ENCODE peak calls at places on chromosomes 5 and 9, in six cellular contexts. C, R, K, U, O and B are unnamed samples.

GRCh38 chr5:178547753-178548415 is 42.3 kb downstream of the COL23A1 start:
- DNase-seq in C (peak; percentile 52), K (no peak), U (no peak), O (no peak), R (no peak), B (no peak)

GRCh38 chr9:30329441-30329840 is 2055.0 kb upstream of the ACO1 start:
- DNase-seq in C (no peak), O (no peak), R (no peak), K (no peak), U (no peak), B (no peak)

GRCh38 chr9:137454506-137455360 is 4.4 kb downstream of the NSMF start:
- DNase-seq in U (peak; percentile 73), O (no peak), R (no peak), C (peak; percentile 81), K (no peak), B (no peak)

GRCh38 chr5:127615916-127616315 is 33.0 kb upstream of the CTXN3 start:
- DNase-seq in O (no peak), R (no peak), C (no peak), U (no peak), K (no peak), B (no peak)

GRCh38 chr5:3642231-3642630 is 46.6 kb downstream of the IRX1 start:
- DNase-seq in U (no peak), R (no peak), C (no peak), O (no peak), K (no peak), B (no peak)

GRCh38 chr9:94767331-94768099 is 41.0 kb downstream of the AOPEP start:
- DNase-seq in K (no peak), U (no peak), O (no peak), C (no peak), R (no peak), B (no peak)

GRCh38 chr5:141940695-141941271 is 17.1 kb downstream of the DELE1 start:
- DNase-seq in C (no peak), R (no peak), K (no peak), O (no peak), U (no peak), B (no peak)

GRCh38 chr9:112569186-112569585 is 82.6 kb downstream of the KIAA1958 start:
- DNase-seq in U (no peak), C (no peak), K (no peak), R (no peak), O (no peak), B (no peak)

GRCh38 chr5:10046681-10047080 is 203.0 kb downstream of the ATPSCKMT start:
- DNase-seq in U (no peak), O (no peak), R (no peak), C (no peak), K (no peak), B (no peak)

GRCh38 chr9:95722141-95722540 is 153.3 kb upstream of the ERCC6L2 start:
- DNase-seq in O (no peak), U (peak; percentile 28), C (no peak), R (no peak), K (no peak), B (no peak)

GRCh38 chr9:69806642-69807041 is 14.0 kb upstream of the CFAP95 start:
- DNase-seq in O (no peak), K (no peak), R (no peak), C (no peak), U (peak; percentile 41), B (no peak)

GRCh38 chr5:149456597-149457392 is 77.7 kb upstream of the IL17B start:
- DNase-seq in K (no peak), R (no peak), U (no peak), C (no peak), O (no peak), B (no peak)

DNA sequence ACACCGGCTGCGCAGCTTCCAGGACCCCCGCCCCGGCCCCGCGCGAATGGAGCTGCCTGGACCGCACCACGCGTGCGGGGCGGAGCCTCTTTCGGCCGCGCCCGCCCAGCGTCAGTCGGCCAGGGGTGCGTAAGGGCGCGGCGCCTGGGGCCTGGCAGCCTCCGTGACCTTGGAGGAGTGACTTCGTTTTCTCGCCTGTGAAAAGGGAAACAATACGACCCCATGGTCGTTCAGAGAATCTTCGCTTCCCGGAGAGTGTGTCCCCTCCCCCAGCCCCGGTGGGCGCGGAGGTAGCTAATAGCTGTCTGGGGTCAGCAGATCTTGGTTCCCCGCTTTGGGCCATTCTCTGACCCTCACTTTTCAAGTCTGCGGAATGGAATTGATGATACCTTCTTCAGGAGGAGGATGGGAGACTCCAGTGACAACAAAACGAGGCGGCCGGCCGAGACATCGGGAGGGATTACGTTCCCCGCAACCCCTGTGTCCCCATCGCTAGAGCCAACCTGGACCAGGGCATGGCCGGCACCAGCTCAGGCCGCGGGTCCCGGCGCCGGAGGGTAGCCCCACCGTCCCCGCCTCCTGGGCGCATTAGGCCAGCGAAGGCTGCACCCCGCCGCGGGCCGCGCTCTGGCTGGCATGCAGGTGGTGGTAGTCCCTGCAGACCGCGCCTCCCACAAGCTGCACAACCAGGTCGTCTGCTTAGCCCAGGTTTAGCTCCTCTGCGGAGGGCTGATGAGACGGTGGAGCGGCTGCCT is 5.5 kb upstream of the CDHR2 start:
- DNase-seq in C (peak; percentile 84), R (peak; percentile 72), K (no peak), U (peak; percentile 88), O (no peak), B (peak; percentile 69)
- TF ChIP-seq POLR2A in C (no peak), R (peak; percentile 40), K (peak; percentile 65), U (peak; percentile 88), O (peak; percentile 66), B (no peak)

GRCh38 chr5:150580917-150581316 is 59.5 kb upstream of the SYNPO start:
- DNase-seq in K (no peak), R (no peak), C (peak; percentile 4), O (no peak), U (no peak), B (no peak)

GRCh38 chr5:150579462-150580400 is 60.7 kb upstream of the SYNPO start:
- DNase-seq in O (no peak), K (no peak), C (peak; percentile 52), R (no peak), U (peak; percentile 39), B (no peak)

GRCh38 chr5:150584561-150585335 is 55.7 kb upstream of the SYNPO start:
- DNase-seq in U (peak; percentile 73), K (no peak), C (peak; percentile 41), O (no peak), R (no peak), B (no peak)

GRCh38 chr5:150583541-150584225 is 56.8 kb upstream of the SYNPO start:
- DNase-seq in O (no peak), U (no peak), R (no peak), K (no peak), C (peak; percentile 52), B (no peak)

GRCh38 chr5:150582281-150582791 is 58.1 kb upstream of the SYNPO start:
- DNase-seq in K (no peak), C (peak; percentile 86), U (peak; percentile 80), R (no peak), O (no peak), B (no peak)
- TF ChIP-seq POLR2AphosphoS5 in K (no peak), C (no peak), U (peak; percentile 32), R (no peak), O (no peak), B (no peak)

DNA sequence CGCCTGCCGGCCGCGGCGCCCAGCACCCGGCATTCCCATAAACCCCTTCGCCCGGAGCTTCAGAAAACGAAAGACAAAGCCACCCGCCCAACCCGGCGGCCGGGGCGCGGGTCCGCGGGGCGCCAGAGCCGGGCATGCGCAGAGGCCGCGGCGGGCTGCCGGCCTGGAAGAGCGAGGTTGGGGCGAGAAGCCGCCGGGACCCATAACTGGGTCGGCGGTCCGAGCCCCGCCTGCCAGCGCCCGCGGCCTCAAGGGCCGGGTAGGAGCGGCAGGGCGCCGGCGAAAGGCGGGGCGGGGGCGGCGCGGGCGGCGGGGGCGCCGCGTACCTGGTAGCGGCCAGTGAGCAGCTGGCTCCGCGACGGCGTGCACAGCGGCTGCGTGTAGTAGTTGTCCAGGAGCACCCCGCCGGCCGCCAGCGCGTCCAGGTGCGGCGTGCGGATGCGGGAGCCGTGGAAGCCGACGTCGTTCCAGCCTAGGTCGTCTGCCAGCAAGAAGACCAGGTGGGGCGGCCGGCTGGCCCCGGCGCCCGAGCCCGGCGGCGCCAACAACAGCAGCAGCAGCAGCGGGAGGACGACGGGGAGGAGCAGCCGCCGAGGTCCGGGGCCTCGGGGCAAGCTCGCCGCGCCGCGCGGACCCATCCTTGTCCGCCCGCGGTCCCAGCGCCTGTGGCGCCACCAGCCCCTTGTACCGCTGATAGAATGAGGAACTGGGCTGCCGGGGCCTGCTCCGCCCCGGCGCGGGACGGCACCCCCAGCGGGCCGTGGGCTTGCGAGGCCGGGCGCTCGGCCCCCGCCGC is at the start of gene ARSB:
- DNase-seq in K (peak; percentile 73), R (peak; percentile 90), O (peak; percentile 48), U (peak; percentile 91), C (peak; percentile 93), B (peak; percentile 76)
- TF ChIP-seq POLR2A in K (peak; percentile 65), R (no peak), O (peak; percentile 70), U (peak; percentile 38), C (no peak), B (no peak)

GRCh38 chr9:35688558-35689350 is 971 bp downstream of the TPM2 start:
- DNase-seq in C (no peak), R (no peak), K (no peak), O (peak; percentile 33), U (no peak), B (no peak)
- TF ChIP-seq POLR2AphosphoS5 in C (no peak), R (no peak), K (no peak), O (peak; percentile 78), U (no peak), B (no peak)

GRCh38 chr9:127803507-127804352 is 1.0 kb downstream of the FPGS start:
- DNase-seq in U (peak; percentile 47), R (peak; percentile 70), O (no peak), C (peak; percentile 71), K (no peak), B (no peak)

GRCh38 chr9:127806871-127807270 is 4.2 kb downstream of the FPGS start:
- DNase-seq in U (no peak), O (no peak), R (no peak), C (no peak), K (no peak), B (no peak)

GRCh38 chr9:127801955-127802575 is 617 bp upstream of the FPGS start:
- DNase-seq in K (no peak), U (no peak), C (no peak), O (no peak), R (no peak), B (no peak)

GRCh38 chr9:127805620-127806019 is 2.9 kb downstream of the FPGS start:
- DNase-seq in U (peak; percentile 54), C (no peak), O (peak; percentile 47), R (no peak), K (no peak), B (no peak)

DNA sequence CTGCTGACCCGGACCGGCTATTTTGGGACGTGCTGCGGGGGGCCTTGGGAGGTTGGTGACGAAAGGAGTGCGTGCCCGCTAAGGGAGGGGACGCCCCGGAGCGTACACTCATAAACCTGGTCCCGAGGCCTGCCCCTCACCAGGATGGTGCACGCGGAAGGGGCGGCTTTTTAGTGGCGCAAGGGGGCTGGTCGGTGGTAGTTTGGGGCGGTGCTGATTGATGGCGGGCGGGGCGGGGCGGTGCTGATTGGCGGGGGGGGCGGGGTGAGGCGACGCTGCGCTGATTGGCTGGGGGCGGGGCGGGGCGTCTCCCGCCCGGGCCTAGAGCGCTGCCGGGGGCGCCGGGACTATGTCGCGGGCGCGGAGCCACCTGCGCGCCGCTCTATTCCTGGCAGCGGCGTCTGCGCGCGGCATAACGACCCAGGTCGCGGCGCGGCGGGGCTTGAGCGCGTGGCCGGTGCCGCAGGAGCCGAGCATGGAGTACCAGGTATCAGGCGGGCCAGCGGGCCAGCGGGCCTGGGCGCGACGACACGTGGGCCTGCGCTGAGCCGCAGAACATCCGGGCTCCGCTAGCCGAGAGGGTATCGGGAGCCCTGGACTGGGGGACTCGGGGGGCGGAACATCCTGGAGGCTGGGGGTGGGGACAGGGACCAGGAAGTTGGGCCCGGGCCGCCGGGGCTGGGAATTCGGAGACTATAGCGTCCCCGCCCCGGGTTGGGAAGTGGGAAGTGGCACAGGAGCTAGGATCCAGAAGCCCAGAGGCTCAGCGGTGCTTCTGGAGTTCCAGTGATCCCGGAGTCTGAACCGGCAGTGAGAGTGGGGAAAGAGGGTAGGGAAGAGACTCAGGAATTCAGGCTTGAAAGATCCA is at the start of gene FPGS:
- DNase-seq in K (peak; percentile 96), C (peak; percentile 96), R (peak; percentile 93), U (peak; percentile 88), O (peak; percentile 68), B (peak; percentile 79)
- TF ChIP-seq POLR2A in K (peak; percentile 87), C (peak; percentile 50), R (peak; percentile 7), U (peak; percentile 68), O (no peak), B (no peak)